ENCODE peak calls at places on chromosomes 3 and 15, in five cellular contexts. One of them, this sample, is unnamed.

GRCh38 chr15:89129123-89129815 is 41.0 kb downstream of the ABHD2 start:
- DNase-seq in fibroblast of pulmonary artery: peak
- DNase-seq in body of pancreas: no peak
- DNase-seq in kidney epithelial cell: no peak
- DNase-seq in B cell: peak
- DNase-seq in this sample: peak

GRCh38 chr15:91517491-91518200 is 335.9 kb upstream of the SLCO3A1 start:
- DNase-seq in fibroblast of pulmonary artery: peak
- DNase-seq in body of pancreas: no peak
- DNase-seq in B cell: no peak
- DNase-seq in kidney epithelial cell: no peak
- DNase-seq in this sample: no peak

GRCh38 chr3:10551821-10552630 is 46.6 kb upstream of the ATP2B2 start:
- DNase-seq in kidney epithelial cell: no peak
- DNase-seq in B cell: no peak
- DNase-seq in fibroblast of pulmonary artery: no peak
- DNase-seq in body of pancreas: peak
- DNase-seq in this sample: no peak

GRCh38 chr3:78204977-78205376 is 1165.1 kb downstream of the ROBO2 start:
- DNase-seq in fibroblast of pulmonary artery: peak
- DNase-seq in kidney epithelial cell: peak
- DNase-seq in B cell: no peak
- DNase-seq in body of pancreas: no peak
- DNase-seq in this sample: no peak

GRCh38 chr15:69035205-69035917 is 20.9 kb downstream of the NOX5 start:
- DNase-seq in body of pancreas: no peak
- DNase-seq in kidney epithelial cell: no peak
- DNase-seq in fibroblast of pulmonary artery: peak
- DNase-seq in B cell: no peak
- DNase-seq in this sample: no peak

GRCh38 chr3:106514431-106514830 is 645.6 kb upstream of the CBLB start:
- DNase-seq in fibroblast of pulmonary artery: no peak
- DNase-seq in kidney epithelial cell: peak
- DNase-seq in body of pancreas: no peak
- DNase-seq in B cell: no peak
- DNase-seq in this sample: no peak

GRCh38 chr3:49471856-49472495 is 1.9 kb downstream of the DAG1 start:
- DNase-seq in B cell: no peak
- DNase-seq in fibroblast of pulmonary artery: no peak
- DNase-seq in kidney epithelial cell: no peak
- DNase-seq in body of pancreas: no peak
- DNase-seq in this sample: no peak

GRCh38 chr3:171753025-171753472 is 57.2 kb downstream of the PLD1 start:
- DNase-seq in body of pancreas: peak
- DNase-seq in fibroblast of pulmonary artery: peak
- DNase-seq in kidney epithelial cell: no peak
- DNase-seq in B cell: no peak
- DNase-seq in this sample: no peak

GRCh38 chr3:32401141-32401540 is 9.5 kb downstream of the CMTM7 start:
- DNase-seq in kidney epithelial cell: no peak
- DNase-seq in B cell: no peak
- DNase-seq in body of pancreas: no peak
- DNase-seq in fibroblast of pulmonary artery: no peak
- DNase-seq in this sample: no peak

GRCh38 chr3:73045391-73045790 is 16.1 kb upstream of the EBLN2 start:
- DNase-seq in fibroblast of pulmonary artery: peak
- DNase-seq in kidney epithelial cell: no peak
- DNase-seq in body of pancreas: no peak
- DNase-seq in B cell: no peak
- DNase-seq in this sample: no peak

GRCh38 chr3:157526036-157526435 is 22.8 kb upstream of the VEPH1 start:
- DNase-seq in body of pancreas: no peak
- DNase-seq in kidney epithelial cell: no peak
- DNase-seq in fibroblast of pulmonary artery: no peak
- DNase-seq in B cell: no peak
- DNase-seq in this sample: no peak

GRCh38 chr15:62782100-62782791 is 260.3 kb upstream of the TPM1 start:
- DNase-seq in kidney epithelial cell: peak
- DNase-seq in fibroblast of pulmonary artery: peak
- DNase-seq in body of pancreas: peak
- DNase-seq in B cell: no peak
- DNase-seq in this sample: peak
- TF ChIP-seq CTCF in kidney epithelial cell: peak
- TF ChIP-seq CTCF in fibroblast of pulmonary artery: peak
- TF ChIP-seq CTCF in body of pancreas: peak
- TF ChIP-seq CTCF in B cell: no peak
- TF ChIP-seq CTCF in this sample: peak

GRCh38 chr3:42229942-42230688 is 35.9 kb downstream of the CCK start:
- DNase-seq in B cell: no peak
- DNase-seq in kidney epithelial cell: no peak
- DNase-seq in fibroblast of pulmonary artery: peak
- DNase-seq in body of pancreas: no peak
- DNase-seq in this sample: no peak
- TF ChIP-seq CTCF in B cell: no peak
- TF ChIP-seq CTCF in kidney epithelial cell: peak
- TF ChIP-seq CTCF in fibroblast of pulmonary artery: peak
- TF ChIP-seq CTCF in body of pancreas: peak
- TF ChIP-seq CTCF in this sample: peak

GRCh38 chr3:128488636-128488994 is 4.4 kb downstream of the GATA2 start:
- DNase-seq in body of pancreas: no peak
- DNase-seq in B cell: no peak
- DNase-seq in kidney epithelial cell: no peak
- DNase-seq in fibroblast of pulmonary artery: no peak
- DNase-seq in this sample: no peak

GRCh38 chr3:128488995-128489859 is 3.8 kb downstream of the GATA2 start:
- DNase-seq in body of pancreas: peak
- DNase-seq in fibroblast of pulmonary artery: peak
- DNase-seq in B cell: no peak
- DNase-seq in kidney epithelial cell: no peak
- DNase-seq in this sample: no peak

GRCh38 chr3:128490650-128491070 is 2.3 kb downstream of the GATA2 start:
- DNase-seq in B cell: no peak
- DNase-seq in body of pancreas: no peak
- DNase-seq in kidney epithelial cell: no peak
- DNase-seq in fibroblast of pulmonary artery: no peak
- DNase-seq in this sample: no peak

GRCh38 chr3:128491071-128491899 is 1.7 kb downstream of the GATA2 start:
- DNase-seq in kidney epithelial cell: no peak
- DNase-seq in B cell: no peak
- DNase-seq in body of pancreas: peak
- DNase-seq in fibroblast of pulmonary artery: no peak
- DNase-seq in this sample: no peak

DNA sequence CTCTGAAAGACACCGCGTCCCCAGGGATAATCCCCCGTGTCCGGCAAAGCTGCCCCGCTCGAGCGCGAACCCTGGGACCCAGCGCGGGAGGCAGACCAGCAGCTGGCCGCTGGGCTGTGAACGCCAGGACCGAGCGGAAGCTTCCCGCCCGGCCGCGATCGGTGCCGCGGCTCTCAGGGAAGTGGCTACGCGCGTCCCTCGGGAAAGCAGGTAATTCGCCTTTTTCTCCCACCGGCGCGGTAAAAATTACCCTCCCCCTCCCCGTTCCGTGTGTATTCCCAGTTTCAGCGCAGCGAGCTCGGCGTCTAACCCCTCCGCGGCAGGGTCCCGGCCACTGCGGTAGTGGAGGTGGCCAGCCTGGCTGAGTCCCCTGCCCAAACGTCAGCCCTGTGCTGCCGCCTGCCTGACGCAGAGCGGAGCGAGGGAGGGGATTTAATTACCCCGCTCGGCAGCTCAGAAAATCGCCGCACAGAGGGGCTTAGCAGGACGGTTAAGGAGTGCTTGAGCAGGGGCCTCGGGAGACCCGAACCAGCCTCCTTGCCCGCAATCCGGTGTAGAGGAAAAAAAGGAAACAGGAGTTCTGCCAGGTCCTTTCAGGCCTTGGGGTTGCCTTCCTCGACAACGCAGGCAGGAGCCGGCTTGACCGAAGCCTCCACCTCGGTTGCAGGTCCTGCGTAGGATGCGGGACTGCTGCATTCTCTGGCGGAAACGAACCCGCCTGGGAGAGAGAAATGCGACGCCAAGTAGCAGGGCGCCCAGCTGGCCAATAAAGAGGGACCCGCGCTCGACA is 2.9 kb downstream of the GATA2 start:
- DNase-seq in body of pancreas: peak
- DNase-seq in kidney epithelial cell: no peak
- DNase-seq in B cell: no peak
- DNase-seq in fibroblast of pulmonary artery: peak
- DNase-seq in this sample: no peak
- TF ChIP-seq CTCF in body of pancreas: peak
- TF ChIP-seq CTCF in kidney epithelial cell: no peak
- TF ChIP-seq CTCF in B cell: no peak
- TF ChIP-seq CTCF in fibroblast of pulmonary artery: peak
- TF ChIP-seq CTCF in this sample: no peak

GRCh38 chr15:39685999-39686613 is 96.5 kb downstream of the FSIP1 start:
- DNase-seq in B cell: no peak
- DNase-seq in body of pancreas: peak
- DNase-seq in kidney epithelial cell: no peak
- DNase-seq in fibroblast of pulmonary artery: peak
- DNase-seq in this sample: peak

GRCh38 chr15:39687965-39688364 is 94.7 kb downstream of the FSIP1 start:
- DNase-seq in fibroblast of pulmonary artery: no peak
- DNase-seq in B cell: no peak
- DNase-seq in kidney epithelial cell: no peak
- DNase-seq in body of pancreas: no peak
- DNase-seq in this sample: no peak

GRCh38 chr15:39692464-39693327 is 89.9 kb downstream of the FSIP1 start:
- DNase-seq in kidney epithelial cell: peak
- DNase-seq in B cell: no peak
- DNase-seq in body of pancreas: no peak
- DNase-seq in fibroblast of pulmonary artery: no peak
- DNase-seq in this sample: no peak

GRCh38 chr15:39695793-39696192 is 86.8 kb downstream of the FSIP1 start:
- DNase-seq in fibroblast of pulmonary artery: no peak
- DNase-seq in kidney epithelial cell: no peak
- DNase-seq in body of pancreas: no peak
- DNase-seq in B cell: no peak
- DNase-seq in this sample: no peak

GRCh38 chr15:39691229-39691628 is 91.4 kb downstream of the FSIP1 start:
- DNase-seq in B cell: no peak
- DNase-seq in body of pancreas: no peak
- DNase-seq in fibroblast of pulmonary artery: no peak
- DNase-seq in kidney epithelial cell: no peak
- DNase-seq in this sample: no peak
- TF ChIP-seq CTCF in B cell: no peak
- TF ChIP-seq CTCF in body of pancreas: no peak
- TF ChIP-seq CTCF in fibroblast of pulmonary artery: no peak
- TF ChIP-seq CTCF in kidney epithelial cell: no peak
- TF ChIP-seq CTCF in this sample: no peak

GRCh38 chr3:99532246-99532645 is 106.1 kb upstream of the COL8A1 start:
- DNase-seq in B cell: no peak
- DNase-seq in fibroblast of pulmonary artery: peak
- DNase-seq in kidney epithelial cell: no peak
- DNase-seq in body of pancreas: peak
- DNase-seq in this sample: peak
- TF ChIP-seq CTCF in B cell: peak
- TF ChIP-seq CTCF in fibroblast of pulmonary artery: peak
- TF ChIP-seq CTCF in kidney epithelial cell: peak
- TF ChIP-seq CTCF in body of pancreas: peak
- TF ChIP-seq CTCF in this sample: peak

DNA sequence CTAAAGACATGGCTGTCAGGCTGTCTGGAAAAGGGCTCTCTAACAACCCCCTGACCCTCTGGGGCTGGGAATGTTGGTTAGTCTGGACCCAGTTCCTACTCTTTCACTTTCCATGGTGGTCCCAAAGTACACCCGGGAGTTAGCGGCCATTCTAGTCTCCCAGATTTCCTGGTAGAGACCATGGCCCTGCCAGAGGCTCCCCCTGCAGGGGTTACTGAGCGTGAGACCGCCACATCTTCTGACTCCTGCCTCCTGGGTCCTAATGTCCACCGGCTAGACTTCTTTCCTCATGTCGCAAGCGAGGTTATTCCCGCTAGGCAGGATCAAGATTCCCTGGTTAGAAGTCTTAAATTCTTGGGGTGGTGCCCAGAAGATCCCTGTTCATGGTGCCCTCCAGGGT is 540.0 kb upstream of the ROBO1 start:
- DNase-seq in fibroblast of pulmonary artery: no peak
- DNase-seq in kidney epithelial cell: no peak
- DNase-seq in B cell: no peak
- DNase-seq in body of pancreas: no peak
- DNase-seq in this sample: no peak
- TF ChIP-seq CTCF in fibroblast of pulmonary artery: no peak
- TF ChIP-seq CTCF in kidney epithelial cell: no peak
- TF ChIP-seq CTCF in B cell: no peak
- TF ChIP-seq CTCF in body of pancreas: no peak
- TF ChIP-seq CTCF in this sample: no peak

DNA sequence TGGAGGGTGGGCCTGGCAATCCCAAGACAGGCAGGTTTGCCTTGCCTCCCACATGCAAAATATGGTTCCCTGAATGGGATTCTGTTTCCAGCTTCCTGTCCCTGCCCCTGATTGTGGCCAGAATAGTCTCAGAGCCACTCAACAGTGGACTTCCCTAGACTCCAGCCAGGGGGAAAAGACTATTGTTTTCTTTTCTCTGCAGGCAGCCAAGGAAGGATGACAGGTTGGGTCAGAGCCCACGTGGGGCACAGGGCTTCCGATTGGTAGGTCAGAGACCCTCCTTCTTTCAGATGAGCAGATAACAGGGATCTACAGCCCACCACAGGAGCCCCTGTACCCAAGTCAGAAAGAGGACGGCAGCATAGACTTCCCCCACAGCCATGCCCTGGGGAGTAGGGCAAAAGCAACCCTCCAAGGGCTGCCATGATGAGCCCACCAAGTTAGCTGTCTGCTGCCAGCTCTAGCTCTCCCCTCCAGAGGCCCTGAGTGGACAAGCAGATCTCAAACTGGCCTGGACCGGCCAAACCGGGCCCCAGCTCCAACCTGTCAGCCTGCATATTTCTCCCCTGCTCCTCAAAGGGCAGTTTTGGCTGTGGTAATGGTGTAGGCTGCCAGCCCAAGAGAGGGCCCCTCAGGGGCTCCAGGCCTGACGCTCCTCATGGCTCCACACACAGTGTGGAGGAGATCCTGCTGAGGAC is 6.3 kb downstream of the TLR9 start:
- DNase-seq in fibroblast of pulmonary artery: peak
- DNase-seq in body of pancreas: no peak
- DNase-seq in B cell: no peak
- DNase-seq in kidney epithelial cell: no peak
- DNase-seq in this sample: no peak
- TF ChIP-seq CTCF in fibroblast of pulmonary artery: peak
- TF ChIP-seq CTCF in body of pancreas: no peak
- TF ChIP-seq CTCF in B cell: no peak
- TF ChIP-seq CTCF in kidney epithelial cell: no peak
- TF ChIP-seq CTCF in this sample: no peak

GRCh38 chr15:52292780-52293392 is 2.7 kb downstream of the MYO5C start:
- DNase-seq in B cell: no peak
- DNase-seq in body of pancreas: peak
- DNase-seq in kidney epithelial cell: no peak
- DNase-seq in fibroblast of pulmonary artery: no peak
- DNase-seq in this sample: no peak
- TF ChIP-seq CTCF in B cell: no peak
- TF ChIP-seq CTCF in body of pancreas: no peak
- TF ChIP-seq CTCF in kidney epithelial cell: no peak
- TF ChIP-seq CTCF in fibroblast of pulmonary artery: no peak
- TF ChIP-seq CTCF in this sample: no peak